ENCODE peak calls at places on chromosomes 6 and 20, in nine cellular contexts. X, R, B, S, C, J, E, K and L are unnamed samples. For H3K4me1 and H3K27me3, the result is how much of the 10 kb centered on the place peaks cover.

GRCh38 chr6:112441607-112442006 is 94.5 kb downstream of the RFPL4B start:
- DNase-seq in E (no peak), B (no peak), K (no peak), S (no peak), X (no peak), C (no peak), J (no peak), R (no peak), L (no peak)

GRCh38 chr6:167311286-167311685 is 13.6 kb upstream of the TTLL2 start:
- DNase-seq in B (no peak), K (no peak), C (no peak), X (no peak), R (no peak), S (peak), J (no peak), E (no peak), L (no peak)

GRCh38 chr20:6744805-6745204 is 22.7 kb upstream of the BMP2 start:
- DNase-seq in B (no peak), K (no peak), S (no peak), C (no peak), E (no peak), R (no peak), X (no peak), J (no peak), L (no peak)

GRCh38 chr6:160972111-160972510 is 19.5 kb upstream of the MAP3K4 start:
- DNase-seq in X (no peak), B (no peak), R (no peak), E (no peak), C (no peak), J (no peak), K (no peak), S (no peak), L (no peak)

GRCh38 chr6:112100561-112100960 is 13.2 kb downstream of the FAM229B start:
- DNase-seq in K (no peak), S (no peak), E (no peak), B (no peak), R (peak), J (no peak), X (no peak), C (no peak), L (no peak)

GRCh38 chr20:37915800-37916570 is 13.1 kb downstream of the VSTM2L start:
- DNase-seq in R (peak), C (no peak), E (no peak), X (peak), K (no peak), S (peak), J (peak), B (no peak), L (no peak)

GRCh38 chr6:21653323-21653722 is 59.8 kb downstream of the SOX4 start:
- DNase-seq in X (no peak), C (no peak), J (no peak), E (no peak), K (no peak), B (no peak), R (no peak), S (no peak), L (no peak)

GRCh38 chr20:64247312-64247627 is 8.3 kb upstream of the PCMTD2 start:
- DNase-seq in R (no peak), X (no peak), K (no peak), S (no peak), E (no peak), B (no peak), J (peak), C (no peak), L (no peak)

GRCh38 chr20:3785240-3786125 is 1.1 kb downstream of the CENPB start:
- DNase-seq in B (no peak), C (peak), S (no peak), J (peak), X (peak), K (peak), R (no peak), E (peak), L (peak)

GRCh38 chr6:168368971-168369370 is 49.4 kb upstream of the DACT2 start:
- DNase-seq in C (peak), E (no peak), S (no peak), K (no peak), B (no peak), R (no peak), J (no peak), X (no peak), L (no peak)

GRCh38 chr6:25050356-25050755 is 114.6 kb upstream of the RIPOR2 start:
- DNase-seq in E (no peak), S (no peak), B (peak), J (no peak), C (no peak), X (no peak), R (no peak), K (no peak), L (no peak)

GRCh38 chr6:6319947-6320811 is at the start of gene F13A1:
- DNase-seq in S (no peak), R (peak), X (no peak), J (no peak), B (no peak), E (no peak), C (peak), K (peak), L (no peak)

GRCh38 chr6:93644611-93645010 is 225.3 kb upstream of the EPHA7 start:
- DNase-seq in K (no peak), S (peak), C (no peak), X (no peak), R (no peak), B (no peak), E (no peak), J (no peak), L (no peak)

GRCh38 chr6:118812972-118813371 is 81.0 kb upstream of the ASF1A start:
- DNase-seq in S (no peak), K (no peak), R (no peak), B (no peak), J (no peak), X (no peak), C (no peak), E (no peak), L (no peak)

GRCh38 chr6:44278774-44279697 is 8.8 kb downstream of the TMEM151B start:
- DNase-seq in C (no peak), E (no peak), K (no peak), X (no peak), R (no peak), J (no peak), B (no peak), S (no peak), L (no peak)

GRCh38 chr20:20926222-20926905 is 179.8 kb downstream of the LINC00237 start:
- DNase-seq in E (no peak), K (no peak), S (no peak), R (peak), B (no peak), J (no peak), C (no peak), X (no peak), L (no peak)

GRCh38 chr20:61262036-61262435 is 10.0 kb downstream of the CDH4 start:
- DNase-seq in S (no peak), B (no peak), R (no peak), J (no peak), X (no peak), C (no peak), E (no peak), K (no peak), L (no peak)

GRCh38 chr20:24809606-24810005 is 139.5 kb upstream of the CST7 start:
- DNase-seq in J (no peak), S (no peak), R (no peak), B (no peak), X (no peak), K (peak), E (no peak), C (no peak), L (no peak)

GRCh38 chr6:161736341-161736740 is 462.5 kb upstream of the AGPAT4 start:
- DNase-seq in B (no peak), J (no peak), R (no peak), X (no peak), S (no peak), C (no peak), E (no peak), K (no peak), L (no peak)

DNA sequence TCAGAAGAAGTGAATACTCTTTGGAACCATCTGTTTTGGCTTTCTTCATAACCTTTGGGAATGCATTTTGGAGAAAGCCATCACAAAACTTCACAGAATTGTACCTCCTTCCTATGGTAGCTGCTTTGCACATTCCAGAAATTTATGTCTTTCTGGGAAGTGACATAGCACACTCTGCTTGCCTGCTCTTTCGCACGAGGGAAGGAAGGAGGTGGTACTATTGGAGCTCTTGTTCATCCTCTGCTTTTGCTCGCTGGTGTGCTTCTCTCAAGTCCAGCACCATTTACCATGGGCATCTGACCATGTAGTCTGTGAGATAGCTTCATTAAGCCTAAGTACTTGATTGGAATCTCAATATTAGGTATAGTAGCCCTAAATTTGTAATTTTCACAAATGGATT is 473.3 kb upstream of the SLC35B3 start:
- DNase-seq in E (no peak), X (no peak), B (no peak), R (no peak), C (no peak), S (no peak), K (no peak), J (no peak), L (no peak)
- H3K4me1 ChIP-seq in E (under half), X (under half), B (under half), R (under half), C (under half), S (under half), K (under half), J (under half), L (under half)

GRCh38 chr6:137709424-137710281 is 157.4 kb upstream of the TNFAIP3 start:
- DNase-seq in K (no peak), B (no peak), R (no peak), C (no peak), J (no peak), S (no peak), E (no peak), X (no peak), L (no peak)
- TF ChIP-seq CTCF in K (no peak), B (no peak), R (no peak), C (no peak), J (no peak), S (no peak), E (no peak), X (no peak), L (no peak)

DNA sequence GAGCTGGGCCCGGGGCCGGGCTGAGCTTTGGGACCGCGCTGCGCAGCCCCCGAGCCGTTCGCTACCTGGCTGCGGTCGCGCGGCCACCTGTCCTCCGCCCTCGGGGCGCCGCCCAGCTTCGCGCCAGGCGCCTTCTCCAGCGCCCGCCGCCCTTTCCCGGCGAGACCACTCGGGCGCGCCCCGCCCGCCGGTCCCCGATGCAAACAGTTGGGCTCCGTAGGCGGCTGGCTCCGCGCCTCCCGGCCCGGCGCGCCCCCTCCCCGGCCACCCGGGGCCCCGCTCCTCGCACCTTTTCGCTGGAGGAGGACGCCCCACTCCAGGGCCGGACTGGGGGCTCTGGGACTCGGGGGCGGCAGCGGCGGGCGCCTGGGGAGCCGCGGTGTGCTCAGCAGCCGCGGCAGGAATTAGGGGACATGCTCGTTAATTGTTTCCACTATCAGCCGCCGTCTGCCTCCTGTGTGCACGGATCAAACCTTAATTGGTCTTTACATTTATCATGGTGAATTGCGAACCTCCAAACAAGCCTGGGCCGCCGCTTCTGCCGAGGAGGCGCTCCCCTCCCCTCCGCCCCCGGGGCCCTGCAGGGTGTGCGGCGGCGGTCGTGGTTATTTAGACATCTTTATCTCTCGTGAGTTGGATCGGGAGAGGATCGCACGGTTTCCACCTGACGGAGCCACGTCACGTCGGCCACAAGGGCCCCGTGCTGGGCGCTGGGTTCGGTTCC is 916 bp upstream of the CNR1 start:
- DNase-seq in S (peak), C (peak), B (no peak), K (peak), R (peak), X (no peak), J (no peak), E (no peak), L (no peak)
- H3K27me3 ChIP-seq in S (half or more), C (under half), B (under half), K (half or more), R (under half), X (half or more), J (under half), E (half or more), L (under half)

GRCh38 chr6:156982168-156982567 is 205.0 kb downstream of the ARID1B start:
- DNase-seq in K (no peak), C (no peak), R (no peak), X (no peak), E (no peak), B (no peak), J (no peak), S (no peak), L (no peak)

GRCh38 chr6:156980515-156980914 is 203.3 kb downstream of the ARID1B start:
- DNase-seq in R (peak), K (no peak), S (peak), C (no peak), B (no peak), E (no peak), X (peak), J (no peak), L (no peak)

GRCh38 chr6:156978948-156979347 is 201.8 kb downstream of the ARID1B start:
- DNase-seq in R (no peak), B (no peak), X (no peak), S (no peak), K (no peak), E (no peak), C (no peak), J (no peak), L (no peak)

GRCh38 chr6:156977527-156978291 is 200.5 kb downstream of the ARID1B start:
- DNase-seq in X (peak), K (no peak), J (peak), R (no peak), B (no peak), E (peak), C (no peak), S (no peak), L (no peak)

DNA sequence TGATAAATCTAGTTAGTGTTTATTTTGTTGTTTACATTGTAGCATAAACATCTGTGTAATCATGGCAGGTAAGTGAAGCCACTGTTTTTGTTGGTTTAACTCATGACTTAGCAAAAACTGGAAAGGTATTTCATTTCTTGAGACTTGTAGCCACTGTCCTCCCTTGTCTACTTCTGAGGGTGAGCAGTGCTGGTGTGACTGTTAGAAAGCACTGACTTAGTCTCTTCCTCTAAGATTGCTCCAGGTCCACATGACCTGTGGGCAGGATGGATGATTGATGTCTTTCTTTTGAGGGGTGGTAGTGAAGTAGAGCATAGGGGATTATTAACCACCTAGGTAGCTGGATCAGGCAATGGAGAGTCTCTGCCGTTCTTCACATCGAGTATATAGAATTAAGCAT is 203.8 kb downstream of the ARID1B start:
- DNase-seq in C (no peak), J (no peak), E (no peak), K (no peak), X (no peak), S (no peak), B (no peak), R (no peak), L (no peak)
- H3K4me1 ChIP-seq in C (under half), J (under half), E (under half), K (half or more), X (under half), S (under half), B (half or more), R (under half), L (under half)

DNA sequence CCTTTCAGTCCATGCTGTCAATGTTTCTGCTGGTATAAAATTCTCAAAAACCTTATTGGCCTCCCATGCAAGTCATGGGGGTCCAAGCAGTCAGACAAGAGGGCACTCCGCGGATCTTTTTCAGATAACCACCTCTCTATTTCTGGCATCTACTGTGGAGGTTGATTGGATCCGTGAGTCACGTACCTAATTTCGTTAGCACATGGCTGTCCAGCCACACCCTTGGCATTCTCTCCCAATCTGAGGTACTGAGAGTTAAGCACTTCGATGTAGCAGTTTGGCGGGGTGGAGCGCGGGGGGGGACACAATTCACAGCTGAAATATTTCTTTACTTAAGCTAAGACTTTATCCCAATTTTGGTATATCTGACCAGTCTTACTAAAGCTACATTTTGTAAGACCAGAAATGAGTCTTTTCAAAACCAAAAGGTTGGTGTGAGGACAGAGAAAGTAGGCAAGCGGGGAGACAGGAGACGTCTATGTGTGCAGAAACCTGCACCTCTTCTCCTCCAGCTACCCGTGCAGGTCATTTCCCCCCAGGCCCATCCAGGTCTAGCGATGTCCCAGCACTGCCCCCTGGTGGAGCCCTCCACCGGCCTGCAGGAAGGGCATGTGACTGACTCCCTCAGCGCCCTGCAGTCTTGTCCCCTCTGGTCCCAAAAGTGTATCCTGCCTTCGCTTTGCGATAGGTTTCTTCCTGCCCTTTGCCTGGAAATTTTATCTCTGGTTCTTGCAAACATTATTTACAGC is 113.1 kb downstream of the ADAT2 start:
- DNase-seq in S (peak), R (peak), E (peak), J (peak), B (peak), X (peak), K (peak), C (peak), L (peak)
- TF ChIP-seq CTCF in S (peak), R (peak), E (peak), J (no peak), B (peak), X (peak), K (peak), C (peak), L (no peak)